ENCODE peak calls at places on chromosomes 13 and 19, in seven cellular contexts. One of them, this sample, is unnamed.

GRCh38 chr13:63910406-63910957 is 2494.8 kb upstream of the PCDH20 start:
- DNase-seq in fibroblast of the aortic adventitia: peak
- DNase-seq in fibroblast of lung: peak
- DNase-seq in tibial nerve: no peak
- DNase-seq in cardiac fibroblast: peak
- DNase-seq in CD8-positive, alpha-beta T cell: no peak
- DNase-seq in RWPE1: peak
- DNase-seq in this sample: no peak

GRCh38 chr19:16542045-16542893 is at the start of gene CHERP:
- DNase-seq in fibroblast of the aortic adventitia: peak
- DNase-seq in fibroblast of lung: peak
- DNase-seq in tibial nerve: peak
- DNase-seq in cardiac fibroblast: peak
- DNase-seq in CD8-positive, alpha-beta T cell: peak
- DNase-seq in RWPE1: peak
- DNase-seq in this sample: peak

GRCh38 chr19:4870025-4870700 is 2.7 kb upstream of the PLIN3 start:
- DNase-seq in fibroblast of the aortic adventitia: peak
- DNase-seq in fibroblast of lung: peak
- DNase-seq in tibial nerve: no peak
- DNase-seq in cardiac fibroblast: peak
- DNase-seq in CD8-positive, alpha-beta T cell: no peak
- DNase-seq in RWPE1: peak
- DNase-seq in this sample: no peak

GRCh38 chr19:8585894-8586750 is 8.9 kb upstream of the MYO1F start:
- DNase-seq in fibroblast of the aortic adventitia: no peak
- DNase-seq in fibroblast of lung: no peak
- DNase-seq in tibial nerve: no peak
- DNase-seq in cardiac fibroblast: peak
- DNase-seq in CD8-positive, alpha-beta T cell: peak
- DNase-seq in RWPE1: peak
- DNase-seq in this sample: no peak

GRCh38 chr13:75072368-75072767 is 409.6 kb downstream of the TBC1D4 start:
- DNase-seq in fibroblast of the aortic adventitia: no peak
- DNase-seq in fibroblast of lung: no peak
- DNase-seq in tibial nerve: no peak
- DNase-seq in cardiac fibroblast: no peak
- DNase-seq in CD8-positive, alpha-beta T cell: no peak
- DNase-seq in RWPE1: no peak
- DNase-seq in this sample: no peak

GRCh38 chr13:107138987-107139386 is 571.0 kb upstream of the ARGLU1 start:
- DNase-seq in fibroblast of the aortic adventitia: no peak
- DNase-seq in fibroblast of lung: no peak
- DNase-seq in tibial nerve: peak
- DNase-seq in cardiac fibroblast: no peak
- DNase-seq in CD8-positive, alpha-beta T cell: no peak
- DNase-seq in RWPE1: no peak
- DNase-seq in this sample: no peak

GRCh38 chr13:95723428-95723827 is 46.5 kb downstream of the DNAJC3 start:
- DNase-seq in fibroblast of the aortic adventitia: no peak
- DNase-seq in fibroblast of lung: no peak
- DNase-seq in tibial nerve: no peak
- DNase-seq in cardiac fibroblast: no peak
- DNase-seq in CD8-positive, alpha-beta T cell: no peak
- DNase-seq in RWPE1: no peak
- DNase-seq in this sample: no peak

GRCh38 chr13:33744589-33745369 is 73.2 kb upstream of the RFC3 start:
- DNase-seq in fibroblast of the aortic adventitia: peak
- DNase-seq in fibroblast of lung: no peak
- DNase-seq in tibial nerve: no peak
- DNase-seq in cardiac fibroblast: peak
- DNase-seq in CD8-positive, alpha-beta T cell: no peak
- DNase-seq in RWPE1: no peak
- DNase-seq in this sample: no peak

GRCh38 chr19:43371909-43372308 is 18.4 kb downstream of the CD177 start:
- DNase-seq in fibroblast of the aortic adventitia: no peak
- DNase-seq in fibroblast of lung: no peak
- DNase-seq in tibial nerve: no peak
- DNase-seq in cardiac fibroblast: no peak
- DNase-seq in CD8-positive, alpha-beta T cell: no peak
- DNase-seq in RWPE1: no peak
- DNase-seq in this sample: no peak

GRCh38 chr13:53782400-53783030 is 753.9 kb downstream of the OLFM4 start:
- DNase-seq in fibroblast of the aortic adventitia: peak
- DNase-seq in fibroblast of lung: peak
- DNase-seq in tibial nerve: peak
- DNase-seq in cardiac fibroblast: peak
- DNase-seq in CD8-positive, alpha-beta T cell: no peak
- DNase-seq in RWPE1: peak
- DNase-seq in this sample: no peak

GRCh38 chr13:20128459-20128927 is 32.4 kb downstream of the GJA3 start:
- DNase-seq in fibroblast of the aortic adventitia: no peak
- DNase-seq in fibroblast of lung: no peak
- DNase-seq in tibial nerve: no peak
- DNase-seq in cardiac fibroblast: no peak
- DNase-seq in CD8-positive, alpha-beta T cell: peak
- DNase-seq in RWPE1: no peak
- DNase-seq in this sample: no peak
- TF ChIP-seq CTCF in fibroblast of the aortic adventitia: no peak
- TF ChIP-seq CTCF in fibroblast of lung: peak
- TF ChIP-seq CTCF in tibial nerve: no peak
- TF ChIP-seq CTCF in cardiac fibroblast: no peak
- TF ChIP-seq CTCF in CD8-positive, alpha-beta T cell: no peak
- TF ChIP-seq CTCF in RWPE1: peak
- TF ChIP-seq CTCF in this sample: no peak

GRCh38 chr13:20173121-20173746 is 12.4 kb upstream of the GJA3 start:
- DNase-seq in fibroblast of the aortic adventitia: peak
- DNase-seq in fibroblast of lung: peak
- DNase-seq in tibial nerve: no peak
- DNase-seq in cardiac fibroblast: no peak
- DNase-seq in CD8-positive, alpha-beta T cell: no peak
- DNase-seq in RWPE1: no peak
- DNase-seq in this sample: no peak
- TF ChIP-seq CTCF in fibroblast of the aortic adventitia: no peak
- TF ChIP-seq CTCF in fibroblast of lung: no peak
- TF ChIP-seq CTCF in tibial nerve: no peak
- TF ChIP-seq CTCF in cardiac fibroblast: no peak
- TF ChIP-seq CTCF in CD8-positive, alpha-beta T cell: no peak
- TF ChIP-seq CTCF in RWPE1: no peak
- TF ChIP-seq CTCF in this sample: no peak

GRCh38 chr19:35212241-35212640 is 16.3 kb downstream of the FAM187B start:
- DNase-seq in fibroblast of the aortic adventitia: no peak
- DNase-seq in fibroblast of lung: no peak
- DNase-seq in tibial nerve: no peak
- DNase-seq in cardiac fibroblast: no peak
- DNase-seq in CD8-positive, alpha-beta T cell: no peak
- DNase-seq in RWPE1: no peak
- DNase-seq in this sample: no peak

GRCh38 chr19:35213678-35214632 is 14.6 kb downstream of the FAM187B start:
- DNase-seq in fibroblast of the aortic adventitia: peak
- DNase-seq in fibroblast of lung: peak
- DNase-seq in tibial nerve: peak
- DNase-seq in cardiac fibroblast: peak
- DNase-seq in CD8-positive, alpha-beta T cell: peak
- DNase-seq in RWPE1: peak
- DNase-seq in this sample: peak

GRCh38 chr19:35214766-35215422 is 13.6 kb downstream of the FAM187B start:
- DNase-seq in fibroblast of the aortic adventitia: no peak
- DNase-seq in fibroblast of lung: no peak
- DNase-seq in tibial nerve: no peak
- DNase-seq in cardiac fibroblast: no peak
- DNase-seq in CD8-positive, alpha-beta T cell: no peak
- DNase-seq in RWPE1: no peak
- DNase-seq in this sample: no peak

GRCh38 chr19:35209646-35210045 is 18.9 kb downstream of the FAM187B start:
- DNase-seq in fibroblast of the aortic adventitia: no peak
- DNase-seq in fibroblast of lung: no peak
- DNase-seq in tibial nerve: no peak
- DNase-seq in cardiac fibroblast: no peak
- DNase-seq in CD8-positive, alpha-beta T cell: no peak
- DNase-seq in RWPE1: no peak
- DNase-seq in this sample: no peak

GRCh38 chr19:35211545-35212230 is 16.9 kb downstream of the FAM187B start:
- DNase-seq in fibroblast of the aortic adventitia: no peak
- DNase-seq in fibroblast of lung: no peak
- DNase-seq in tibial nerve: peak
- DNase-seq in cardiac fibroblast: no peak
- DNase-seq in CD8-positive, alpha-beta T cell: peak
- DNase-seq in RWPE1: no peak
- DNase-seq in this sample: peak
- TF ChIP-seq CTCF in fibroblast of the aortic adventitia: no peak
- TF ChIP-seq CTCF in fibroblast of lung: no peak
- TF ChIP-seq CTCF in tibial nerve: no peak
- TF ChIP-seq CTCF in cardiac fibroblast: no peak
- TF ChIP-seq CTCF in CD8-positive, alpha-beta T cell: no peak
- TF ChIP-seq CTCF in RWPE1: no peak
- TF ChIP-seq CTCF in this sample: no peak

GRCh38 chr13:57557979-57558529 is 73.5 kb upstream of the PCDH17 start:
- DNase-seq in fibroblast of the aortic adventitia: no peak
- DNase-seq in fibroblast of lung: peak
- DNase-seq in tibial nerve: no peak
- DNase-seq in cardiac fibroblast: no peak
- DNase-seq in CD8-positive, alpha-beta T cell: no peak
- DNase-seq in RWPE1: no peak
- DNase-seq in this sample: no peak
- TF ChIP-seq CTCF in fibroblast of the aortic adventitia: no peak
- TF ChIP-seq CTCF in fibroblast of lung: no peak
- TF ChIP-seq CTCF in tibial nerve: no peak
- TF ChIP-seq CTCF in cardiac fibroblast: no peak
- TF ChIP-seq CTCF in CD8-positive, alpha-beta T cell: no peak
- TF ChIP-seq CTCF in RWPE1: no peak
- TF ChIP-seq CTCF in this sample: no peak